ENCODE peak calls at places on chromosomes 5 and 9, in nine cellular contexts. One of them, this sample, is unnamed.

GRCh38 chr5:62457071-62457470 is 44.5 kb downstream of the IPO11 start:
- DNase-seq in fibroblast of mammary gland: peak
- DNase-seq in mucosa of descending colon: no peak
- DNase-seq in effector CD4-positive, alpha-beta T cell: no peak
- DNase-seq in cardiac septum: no peak
- DNase-seq in activated CD4-positive, CD25-positive, alpha-beta regulatory T cell treated with anti-CD3 and anti-CD28 coated beads, Interleukin-2, amount 50 U/mL, for 72 hours: no peak
- DNase-seq in NCI-H1417: no peak
- DNase-seq in AG04450: no peak
- DNase-seq in anterior cingulate cortex: no peak
- DNase-seq in this sample: no peak

GRCh38 chr9:23581936-23582335 is 244.1 kb downstream of the ELAVL2 start:
- DNase-seq in effector CD4-positive, alpha-beta T cell: no peak
- DNase-seq in anterior cingulate cortex: no peak
- DNase-seq in activated CD4-positive, CD25-positive, alpha-beta regulatory T cell treated with anti-CD3 and anti-CD28 coated beads, Interleukin-2, amount 50 U/mL, for 72 hours: no peak
- DNase-seq in fibroblast of mammary gland: peak
- DNase-seq in AG04450: no peak
- DNase-seq in mucosa of descending colon: no peak
- DNase-seq in cardiac septum: no peak
- DNase-seq in NCI-H1417: no peak
- DNase-seq in this sample: no peak

GRCh38 chr9:110604101-110604710 is 24.7 kb upstream of the SVEP1 start:
- DNase-seq in effector CD4-positive, alpha-beta T cell: no peak
- DNase-seq in NCI-H1417: no peak
- DNase-seq in activated CD4-positive, CD25-positive, alpha-beta regulatory T cell treated with anti-CD3 and anti-CD28 coated beads, Interleukin-2, amount 50 U/mL, for 72 hours: no peak
- DNase-seq in anterior cingulate cortex: no peak
- DNase-seq in mucosa of descending colon: no peak
- DNase-seq in AG04450: no peak
- DNase-seq in fibroblast of mammary gland: peak
- DNase-seq in cardiac septum: no peak
- DNase-seq in this sample: no peak

GRCh38 chr5:16456103-16456832 is 9.3 kb downstream of the ZNF622 start:
- DNase-seq in NCI-H1417: peak
- DNase-seq in mucosa of descending colon: no peak
- DNase-seq in activated CD4-positive, CD25-positive, alpha-beta regulatory T cell treated with anti-CD3 and anti-CD28 coated beads, Interleukin-2, amount 50 U/mL, for 72 hours: no peak
- DNase-seq in cardiac septum: no peak
- DNase-seq in effector CD4-positive, alpha-beta T cell: peak
- DNase-seq in anterior cingulate cortex: peak
- DNase-seq in AG04450: peak
- DNase-seq in fibroblast of mammary gland: peak
- DNase-seq in this sample: no peak

GRCh38 chr5:154309361-154309725 is 118.8 kb downstream of the GALNT10 start:
- DNase-seq in AG04450: no peak
- DNase-seq in fibroblast of mammary gland: peak
- DNase-seq in mucosa of descending colon: no peak
- DNase-seq in NCI-H1417: no peak
- DNase-seq in effector CD4-positive, alpha-beta T cell: no peak
- DNase-seq in anterior cingulate cortex: no peak
- DNase-seq in cardiac septum: no peak
- DNase-seq in activated CD4-positive, CD25-positive, alpha-beta regulatory T cell treated with anti-CD3 and anti-CD28 coated beads, Interleukin-2, amount 50 U/mL, for 72 hours: no peak
- DNase-seq in this sample: no peak

GRCh38 chr5:90055831-90056328 is 353.7 kb downstream of the CETN3 start:
- DNase-seq in anterior cingulate cortex: no peak
- DNase-seq in activated CD4-positive, CD25-positive, alpha-beta regulatory T cell treated with anti-CD3 and anti-CD28 coated beads, Interleukin-2, amount 50 U/mL, for 72 hours: no peak
- DNase-seq in NCI-H1417: no peak
- DNase-seq in effector CD4-positive, alpha-beta T cell: no peak
- DNase-seq in fibroblast of mammary gland: peak
- DNase-seq in AG04450: peak
- DNase-seq in mucosa of descending colon: no peak
- DNase-seq in cardiac septum: no peak
- DNase-seq in this sample: no peak

GRCh38 chr9:109020982-109021511 is 7.7 kb upstream of the CTNNAL1 start:
- DNase-seq in fibroblast of mammary gland: no peak
- DNase-seq in activated CD4-positive, CD25-positive, alpha-beta regulatory T cell treated with anti-CD3 and anti-CD28 coated beads, Interleukin-2, amount 50 U/mL, for 72 hours: no peak
- DNase-seq in effector CD4-positive, alpha-beta T cell: no peak
- DNase-seq in mucosa of descending colon: no peak
- DNase-seq in anterior cingulate cortex: no peak
- DNase-seq in AG04450: no peak
- DNase-seq in NCI-H1417: no peak
- DNase-seq in cardiac septum: no peak
- DNase-seq in this sample: no peak

GRCh38 chr5:16741007-16741406 is 124.2 kb upstream of the RETREG1 start:
- DNase-seq in cardiac septum: no peak
- DNase-seq in fibroblast of mammary gland: peak
- DNase-seq in NCI-H1417: no peak
- DNase-seq in AG04450: no peak
- DNase-seq in effector CD4-positive, alpha-beta T cell: no peak
- DNase-seq in anterior cingulate cortex: no peak
- DNase-seq in mucosa of descending colon: no peak
- DNase-seq in activated CD4-positive, CD25-positive, alpha-beta regulatory T cell treated with anti-CD3 and anti-CD28 coated beads, Interleukin-2, amount 50 U/mL, for 72 hours: no peak
- DNase-seq in this sample: no peak

GRCh38 chr9:136376457-136376856 is 3.0 kb upstream of the CARD9 start:
- DNase-seq in effector CD4-positive, alpha-beta T cell: no peak
- DNase-seq in activated CD4-positive, CD25-positive, alpha-beta regulatory T cell treated with anti-CD3 and anti-CD28 coated beads, Interleukin-2, amount 50 U/mL, for 72 hours: no peak
- DNase-seq in mucosa of descending colon: no peak
- DNase-seq in fibroblast of mammary gland: no peak
- DNase-seq in anterior cingulate cortex: no peak
- DNase-seq in NCI-H1417: no peak
- DNase-seq in cardiac septum: no peak
- DNase-seq in AG04450: no peak
- DNase-seq in this sample: no peak

GRCh38 chr9:22241024-22241423 is 205.6 kb upstream of the DMRTA1 start:
- DNase-seq in fibroblast of mammary gland: no peak
- DNase-seq in cardiac septum: no peak
- DNase-seq in NCI-H1417: no peak
- DNase-seq in AG04450: no peak
- DNase-seq in activated CD4-positive, CD25-positive, alpha-beta regulatory T cell treated with anti-CD3 and anti-CD28 coated beads, Interleukin-2, amount 50 U/mL, for 72 hours: no peak
- DNase-seq in anterior cingulate cortex: no peak
- DNase-seq in effector CD4-positive, alpha-beta T cell: no peak
- DNase-seq in mucosa of descending colon: no peak
- DNase-seq in this sample: no peak

GRCh38 chr9:75170898-75171360 is 82.6 kb downstream of the OSTF1 start:
- DNase-seq in mucosa of descending colon: no peak
- DNase-seq in effector CD4-positive, alpha-beta T cell: no peak
- DNase-seq in activated CD4-positive, CD25-positive, alpha-beta regulatory T cell treated with anti-CD3 and anti-CD28 coated beads, Interleukin-2, amount 50 U/mL, for 72 hours: no peak
- DNase-seq in cardiac septum: no peak
- DNase-seq in anterior cingulate cortex: no peak
- DNase-seq in NCI-H1417: no peak
- DNase-seq in fibroblast of mammary gland: no peak
- DNase-seq in AG04450: no peak
- DNase-seq in this sample: no peak

GRCh38 chr9:134928796-134929559 is 11.3 kb upstream of the FCN1 start:
- DNase-seq in activated CD4-positive, CD25-positive, alpha-beta regulatory T cell treated with anti-CD3 and anti-CD28 coated beads, Interleukin-2, amount 50 U/mL, for 72 hours: no peak
- DNase-seq in cardiac septum: peak
- DNase-seq in fibroblast of mammary gland: no peak
- DNase-seq in AG04450: no peak
- DNase-seq in anterior cingulate cortex: no peak
- DNase-seq in NCI-H1417: no peak
- DNase-seq in mucosa of descending colon: no peak
- DNase-seq in effector CD4-positive, alpha-beta T cell: no peak
- DNase-seq in this sample: no peak

GRCh38 chr9:76759726-76760125 is 4.5 kb upstream of the PCA3 start:
- DNase-seq in effector CD4-positive, alpha-beta T cell: no peak
- DNase-seq in AG04450: no peak
- DNase-seq in NCI-H1417: peak
- DNase-seq in fibroblast of mammary gland: no peak
- DNase-seq in mucosa of descending colon: peak
- DNase-seq in anterior cingulate cortex: no peak
- DNase-seq in activated CD4-positive, CD25-positive, alpha-beta regulatory T cell treated with anti-CD3 and anti-CD28 coated beads, Interleukin-2, amount 50 U/mL, for 72 hours: no peak
- DNase-seq in cardiac septum: no peak
- DNase-seq in this sample: no peak

GRCh38 chr5:167793700-167794099 is 497.7 kb upstream of the WWC1 start:
- DNase-seq in activated CD4-positive, CD25-positive, alpha-beta regulatory T cell treated with anti-CD3 and anti-CD28 coated beads, Interleukin-2, amount 50 U/mL, for 72 hours: no peak
- DNase-seq in cardiac septum: no peak
- DNase-seq in anterior cingulate cortex: no peak
- DNase-seq in NCI-H1417: no peak
- DNase-seq in AG04450: no peak
- DNase-seq in effector CD4-positive, alpha-beta T cell: no peak
- DNase-seq in mucosa of descending colon: no peak
- DNase-seq in fibroblast of mammary gland: no peak
- DNase-seq in this sample: no peak

GRCh38 chr5:176609724-176610429 is at the start of gene GPRIN1:
- DNase-seq in NCI-H1417: peak
- DNase-seq in AG04450: no peak
- DNase-seq in cardiac septum: no peak
- DNase-seq in activated CD4-positive, CD25-positive, alpha-beta regulatory T cell treated with anti-CD3 and anti-CD28 coated beads, Interleukin-2, amount 50 U/mL, for 72 hours: peak
- DNase-seq in mucosa of descending colon: peak
- DNase-seq in fibroblast of mammary gland: peak
- DNase-seq in effector CD4-positive, alpha-beta T cell: peak
- DNase-seq in anterior cingulate cortex: peak
- DNase-seq in this sample: peak

GRCh38 chr9:70362952-70363351 is 51.5 kb downstream of the KLF9 start:
- DNase-seq in NCI-H1417: no peak
- DNase-seq in AG04450: no peak
- DNase-seq in mucosa of descending colon: no peak
- DNase-seq in fibroblast of mammary gland: peak
- DNase-seq in activated CD4-positive, CD25-positive, alpha-beta regulatory T cell treated with anti-CD3 and anti-CD28 coated beads, Interleukin-2, amount 50 U/mL, for 72 hours: no peak
- DNase-seq in anterior cingulate cortex: no peak
- DNase-seq in effector CD4-positive, alpha-beta T cell: no peak
- DNase-seq in cardiac septum: no peak
- DNase-seq in this sample: no peak

GRCh38 chr9:89497978-89498844 is at the start of gene SEMA4D:
- DNase-seq in NCI-H1417: peak
- DNase-seq in cardiac septum: peak
- DNase-seq in fibroblast of mammary gland: peak
- DNase-seq in AG04450: peak
- DNase-seq in effector CD4-positive, alpha-beta T cell: peak
- DNase-seq in activated CD4-positive, CD25-positive, alpha-beta regulatory T cell treated with anti-CD3 and anti-CD28 coated beads, Interleukin-2, amount 50 U/mL, for 72 hours: no peak
- DNase-seq in mucosa of descending colon: peak
- DNase-seq in anterior cingulate cortex: peak
- DNase-seq in this sample: peak

GRCh38 chr9:82583524-82583923 is 479.4 kb downstream of the RASEF start:
- DNase-seq in cardiac septum: no peak
- DNase-seq in NCI-H1417: no peak
- DNase-seq in AG04450: no peak
- DNase-seq in activated CD4-positive, CD25-positive, alpha-beta regulatory T cell treated with anti-CD3 and anti-CD28 coated beads, Interleukin-2, amount 50 U/mL, for 72 hours: no peak
- DNase-seq in fibroblast of mammary gland: no peak
- DNase-seq in effector CD4-positive, alpha-beta T cell: no peak
- DNase-seq in anterior cingulate cortex: no peak
- DNase-seq in mucosa of descending colon: no peak
- DNase-seq in this sample: no peak

GRCh38 chr9:109745335-109746283 is 34.4 kb upstream of the PALM2AKAP2 start:
- DNase-seq in anterior cingulate cortex: peak
- DNase-seq in fibroblast of mammary gland: peak
- DNase-seq in effector CD4-positive, alpha-beta T cell: no peak
- DNase-seq in cardiac septum: peak
- DNase-seq in mucosa of descending colon: peak
- DNase-seq in activated CD4-positive, CD25-positive, alpha-beta regulatory T cell treated with anti-CD3 and anti-CD28 coated beads, Interleukin-2, amount 50 U/mL, for 72 hours: no peak
- DNase-seq in NCI-H1417: peak
- DNase-seq in AG04450: peak
- DNase-seq in this sample: no peak

GRCh38 chr5:31232273-31232888 is 38.9 kb downstream of the CDH6 start:
- DNase-seq in activated CD4-positive, CD25-positive, alpha-beta regulatory T cell treated with anti-CD3 and anti-CD28 coated beads, Interleukin-2, amount 50 U/mL, for 72 hours: no peak
- DNase-seq in effector CD4-positive, alpha-beta T cell: no peak
- DNase-seq in cardiac septum: no peak
- DNase-seq in mucosa of descending colon: no peak
- DNase-seq in anterior cingulate cortex: no peak
- DNase-seq in NCI-H1417: no peak
- DNase-seq in AG04450: peak
- DNase-seq in fibroblast of mammary gland: peak
- DNase-seq in this sample: no peak

GRCh38 chr9:95854386-95855015 is 21.0 kb upstream of the ERCC6L2 start:
- DNase-seq in effector CD4-positive, alpha-beta T cell: no peak
- DNase-seq in cardiac septum: no peak
- DNase-seq in anterior cingulate cortex: no peak
- DNase-seq in AG04450: peak
- DNase-seq in activated CD4-positive, CD25-positive, alpha-beta regulatory T cell treated with anti-CD3 and anti-CD28 coated beads, Interleukin-2, amount 50 U/mL, for 72 hours: no peak
- DNase-seq in NCI-H1417: no peak
- DNase-seq in fibroblast of mammary gland: peak
- DNase-seq in mucosa of descending colon: no peak
- DNase-seq in this sample: no peak

GRCh38 chr5:360277-361027 is 38.9 kb downstream of the AHRR start:
- DNase-seq in anterior cingulate cortex: no peak
- DNase-seq in effector CD4-positive, alpha-beta T cell: no peak
- DNase-seq in fibroblast of mammary gland: no peak
- DNase-seq in NCI-H1417: no peak
- DNase-seq in activated CD4-positive, CD25-positive, alpha-beta regulatory T cell treated with anti-CD3 and anti-CD28 coated beads, Interleukin-2, amount 50 U/mL, for 72 hours: no peak
- DNase-seq in cardiac septum: no peak
- DNase-seq in mucosa of descending colon: no peak
- DNase-seq in AG04450: no peak
- DNase-seq in this sample: no peak

GRCh38 chr5:156330141-156330870 is 3.3 kb downstream of the SGCD start:
- DNase-seq in activated CD4-positive, CD25-positive, alpha-beta regulatory T cell treated with anti-CD3 and anti-CD28 coated beads, Interleukin-2, amount 50 U/mL, for 72 hours: no peak
- DNase-seq in cardiac septum: no peak
- DNase-seq in NCI-H1417: no peak
- DNase-seq in mucosa of descending colon: no peak
- DNase-seq in AG04450: no peak
- DNase-seq in effector CD4-positive, alpha-beta T cell: no peak
- DNase-seq in anterior cingulate cortex: no peak
- DNase-seq in fibroblast of mammary gland: peak
- DNase-seq in this sample: no peak

GRCh38 chr5:179345179-179345428 is 157 bp downstream of the ADAMTS2 start:
- DNase-seq in cardiac septum: no peak
- DNase-seq in AG04450: no peak
- DNase-seq in NCI-H1417: no peak
- DNase-seq in anterior cingulate cortex: no peak
- DNase-seq in effector CD4-positive, alpha-beta T cell: no peak
- DNase-seq in fibroblast of mammary gland: no peak
- DNase-seq in mucosa of descending colon: no peak
- DNase-seq in activated CD4-positive, CD25-positive, alpha-beta regulatory T cell treated with anti-CD3 and anti-CD28 coated beads, Interleukin-2, amount 50 U/mL, for 72 hours: no peak
- DNase-seq in this sample: no peak

GRCh38 chr5:73564644-73565165 is 734 bp downstream of the ANKRA2 start:
- DNase-seq in mucosa of descending colon: no peak
- DNase-seq in effector CD4-positive, alpha-beta T cell: no peak
- DNase-seq in NCI-H1417: no peak
- DNase-seq in AG04450: no peak
- DNase-seq in activated CD4-positive, CD25-positive, alpha-beta regulatory T cell treated with anti-CD3 and anti-CD28 coated beads, Interleukin-2, amount 50 U/mL, for 72 hours: no peak
- DNase-seq in fibroblast of mammary gland: peak
- DNase-seq in cardiac septum: no peak
- DNase-seq in anterior cingulate cortex: no peak
- DNase-seq in this sample: no peak

GRCh38 chr5:103808464-103809106 is 246.0 kb upstream of the NUDT12 start:
- DNase-seq in effector CD4-positive, alpha-beta T cell: no peak
- DNase-seq in AG04450: peak
- DNase-seq in mucosa of descending colon: no peak
- DNase-seq in fibroblast of mammary gland: peak
- DNase-seq in cardiac septum: no peak
- DNase-seq in NCI-H1417: peak
- DNase-seq in activated CD4-positive, CD25-positive, alpha-beta regulatory T cell treated with anti-CD3 and anti-CD28 coated beads, Interleukin-2, amount 50 U/mL, for 72 hours: no peak
- DNase-seq in anterior cingulate cortex: peak
- DNase-seq in this sample: no peak

GRCh38 chr9:129140397-129141065 is 29.3 kb downstream of the PTPA start:
- DNase-seq in activated CD4-positive, CD25-positive, alpha-beta regulatory T cell treated with anti-CD3 and anti-CD28 coated beads, Interleukin-2, amount 50 U/mL, for 72 hours: no peak
- DNase-seq in mucosa of descending colon: peak
- DNase-seq in fibroblast of mammary gland: peak
- DNase-seq in cardiac septum: peak
- DNase-seq in NCI-H1417: peak
- DNase-seq in AG04450: no peak
- DNase-seq in effector CD4-positive, alpha-beta T cell: no peak
- DNase-seq in anterior cingulate cortex: peak
- DNase-seq in this sample: no peak

GRCh38 chr5:55692106-55692417 is 20.1 kb downstream of the SLC38A9 start:
- DNase-seq in mucosa of descending colon: no peak
- DNase-seq in cardiac septum: no peak
- DNase-seq in fibroblast of mammary gland: no peak
- DNase-seq in anterior cingulate cortex: no peak
- DNase-seq in effector CD4-positive, alpha-beta T cell: no peak
- DNase-seq in AG04450: no peak
- DNase-seq in activated CD4-positive, CD25-positive, alpha-beta regulatory T cell treated with anti-CD3 and anti-CD28 coated beads, Interleukin-2, amount 50 U/mL, for 72 hours: no peak
- DNase-seq in NCI-H1417: no peak
- DNase-seq in this sample: no peak